ENCODE peak calls at places on chromosomes 4 and X, in six cellular contexts. F is astrocyte; R is fibroblast of mammary gland; L is HEK293T; N is fibroblast of gingiva; Q is stimulated activated CD8-positive, alpha-beta memory T cell treated with anti-CD3 and anti-CD28 coated beads, Interleukin-7, amount 100 ng/mL, for 1 hour. S is an unnamed sample.

GRCh38 chrX:83508006-83508405 is at the start of gene POU3F4:
- DNase-seq in F (peak), Q (no peak), R (no peak), L (no peak), N (no peak), S (no peak)

GRCh38 chr4:3484057-3484973 is 21.2 kb downstream of the DOK7 start:
- DNase-seq in R (no peak), F (no peak), L (no peak), Q (no peak), N (peak), S (no peak)

GRCh38 chr4:7151668-7152227 is 40.6 kb upstream of the SORCS2 start:
- DNase-seq in Q (no peak), F (no peak), R (no peak), L (no peak), N (no peak), S (peak)

GRCh38 chr4:8701101-8702019 is 108.8 kb downstream of the CPZ start:
- DNase-seq in F (no peak), N (no peak), R (no peak), Q (no peak), L (no peak), S (no peak)

GRCh38 chr4:4666187-4666586 is 124.3 kb upstream of the STX18 start:
- DNase-seq in Q (no peak), L (no peak), N (no peak), F (no peak), R (no peak), S (no peak)

GRCh38 chrX:75155830-75156525 is at the start of gene ABCB7:
- DNase-seq in F (peak), R (peak), Q (peak), N (peak), L (peak), S (peak)

GRCh38 chr4:125314676-125315570 is at the start of gene FAT4:
- DNase-seq in N (peak), R (peak), L (peak), F (peak), Q (no peak), S (peak)

GRCh38 chrX:129781134-129782014 is 1.6 kb downstream of the SASH3 start:
- DNase-seq in R (no peak), L (no peak), F (no peak), Q (peak), N (no peak), S (no peak)

GRCh38 chr4:113077611-113078010 is 28.2 kb downstream of the ANK2 start:
- DNase-seq in Q (no peak), F (no peak), N (no peak), L (no peak), R (no peak), S (no peak)

GRCh38 chr4:2243682-2244380 is 1.9 kb upstream of the HAUS3 start:
- DNase-seq in N (peak), Q (no peak), L (peak), F (no peak), R (peak), S (peak)

GRCh38 chrX:129877401-129877800 is 28.6 kb upstream of the UTP14A start:
- DNase-seq in R (no peak), N (no peak), Q (no peak), L (no peak), F (peak), S (no peak)

GRCh38 chr4:107216379-107216778 is 180.3 kb upstream of the DKK2 start:
- DNase-seq in R (no peak), F (no peak), N (peak), L (no peak), Q (no peak), S (no peak)

GRCh38 chr4:9932771-9933170 is 88.5 kb downstream of the SLC2A9 start:
- DNase-seq in N (no peak), Q (no peak), F (no peak), L (no peak), R (no peak), S (no peak)

GRCh38 chr4:120801171-120801758 is 121.3 kb downstream of the PRDM5 start:
- DNase-seq in R (peak), Q (no peak), L (no peak), N (peak), F (peak), S (peak)

GRCh38 chr4:155809835-155810234 is 51.0 kb downstream of the GUCY1B1 start:
- DNase-seq in N (peak), Q (no peak), L (peak), R (peak), F (peak), S (peak)

GRCh38 chrX:136250191-136251041 is 784 bp downstream of the MAP7D3 start:
- DNase-seq in N (peak), L (peak), Q (peak), R (peak), F (no peak), S (peak)

GRCh38 chrX:38959736-38960534 is 158.7 kb downstream of the MID1IP1 start:
- DNase-seq in F (no peak), R (peak), Q (no peak), N (peak), L (no peak), S (no peak)

GRCh38 chrX:53262918-53263394 is 18.4 kb downstream of the IQSEC2 start:
- DNase-seq in N (peak), Q (no peak), L (no peak), R (peak), F (peak), S (peak)

GRCh38 chrX:29687687-29688086 is 527.7 kb upstream of the MAGEB2 start:
- DNase-seq in R (peak), Q (no peak), N (peak), L (no peak), F (peak), S (peak)

GRCh38 chr4:3867403-3868100 is 101.4 kb downstream of the ADRA2C start:
- DNase-seq in R (no peak), F (no peak), L (no peak), N (no peak), Q (no peak), S (no peak)

GRCh38 chr4:82560853-82561744 is 689 bp downstream of the TMEM150C start:
- DNase-seq in L (peak), Q (no peak), R (no peak), N (no peak), F (no peak), S (no peak)

GRCh38 chrX:103404225-103405008 is 28.1 kb downstream of the BEX3 start:
- DNase-seq in F (peak), L (peak), N (peak), Q (no peak), R (peak), S (peak)

GRCh38 chrX:111244238-111244750 is 26.0 kb downstream of the CAPN6 start:
- DNase-seq in L (peak), R (peak), Q (no peak), N (no peak), F (no peak), S (peak)

GRCh38 chrX:826026-826425 is 195.4 kb downstream of the SHOX start:
- DNase-seq in R (peak), L (no peak), Q (no peak), F (no peak), N (peak), S (peak)

GRCh38 chr4:153364061-153364460 is 19.6 kb downstream of the MND1 start:
- DNase-seq in N (no peak), F (peak), R (no peak), L (no peak), Q (no peak), S (no peak)

GRCh38 chrX:39869846-39870601 is 227.7 kb downstream of the BCOR start:
- DNase-seq in R (peak), L (no peak), N (no peak), Q (no peak), F (peak), S (peak)

GRCh38 chr4:151921371-151921770 is 160.6 kb upstream of the GATB start:
- DNase-seq in F (peak), N (no peak), L (no peak), Q (no peak), R (peak), S (peak)

GRCh38 chrX:34300871-34301270 is 168.8 kb upstream of the FAM47A start:
- DNase-seq in Q (no peak), R (peak), L (peak), F (peak), N (peak), S (no peak)

GRCh38 chr4:142567620-142568451 is 278.3 kb downstream of the INPP4B start:
- DNase-seq in Q (no peak), L (no peak), R (peak), F (peak), N (peak), S (peak)

GRCh38 chr4:122503214-122503613 is 46.7 kb upstream of the IL2 start:
- DNase-seq in Q (no peak), N (no peak), R (no peak), F (no peak), L (no peak), S (no peak)

GRCh38 chrX:54785901-54786300 is 12.2 kb downstream of the ITIH6 start:
- DNase-seq in R (peak), F (no peak), N (no peak), L (peak), Q (no peak), S (peak)

GRCh38 chr4:169410839-169411770 is 140.3 kb upstream of the SH3RF1 start:
- DNase-seq in R (peak), N (peak), Q (no peak), F (peak), L (no peak), S (peak)